ENCODE peak calls at places on chromosomes 6 and 20, in six cellular contexts. Z, S, H, Q, R and F are unnamed samples.
A peak's percentile ranks its signal among the peaks of the same experiment; 100 is the strongest.

GRCh38 chr6:22247916-22248482 is 48.8 kb downstream of the PRL start:
- DNase-seq in Z (peak; percentile 57), S (no peak), H (no peak), Q (no peak), R (no peak), F (no peak)

GRCh38 chr6:6407061-6407723 is 86.7 kb upstream of the F13A1 start:
- DNase-seq in Z (no peak), S (no peak), H (no peak), Q (no peak), R (no peak), F (no peak)

GRCh38 chr6:145669627-145670034 is 65.7 kb downstream of the EPM2A start:
- DNase-seq in Z (peak; percentile 60), S (no peak), H (no peak), Q (no peak), R (peak; percentile 43), F (no peak)

GRCh38 chr6:150979826-150980225 is 114.3 kb downstream of the MTHFD1L start:
- DNase-seq in Z (no peak), S (no peak), H (no peak), Q (no peak), R (no peak), F (no peak)

GRCh38 chr20:47857142-47857993 is 72.1 kb upstream of the SULF2 start:
- DNase-seq in Z (no peak), S (no peak), H (no peak), Q (no peak), R (no peak), F (no peak)

GRCh38 chr6:52162940-52163908 is 23.0 kb upstream of the IL17A start:
- DNase-seq in Z (peak; percentile 70), S (peak; percentile 4), H (peak; percentile 10), Q (no peak), R (no peak), F (no peak)

GRCh38 chr20:61015602-61016001 is 236.5 kb upstream of the CDH4 start:
- DNase-seq in Z (no peak), S (no peak), H (no peak), Q (no peak), R (no peak), F (no peak)

GRCh38 chr6:111605100-111605748 is 454 bp downstream of the TRAF3IP2 start:
- DNase-seq in Z (peak; percentile 95), S (peak; percentile 64), H (peak; percentile 55), Q (no peak), R (peak; percentile 90), F (no peak)

GRCh38 chr20:63519765-63520593 is 586 bp upstream of the PPDPF start:
- DNase-seq in Z (peak; percentile 82), S (peak; percentile 62), H (peak; percentile 90), Q (peak; percentile 88), R (no peak), F (peak; percentile 82)

GRCh38 chr6:167978607-167979006 is 18.9 kb upstream of the KIF25 start:
- DNase-seq in Z (no peak), S (no peak), H (no peak), Q (no peak), R (no peak), F (no peak)

GRCh38 chr6:44702292-44702691 is 314.8 kb downstream of the CDC5L start:
- DNase-seq in Z (no peak), S (no peak), H (peak; percentile 38), Q (no peak), R (no peak), F (no peak)

GRCh38 chr6:111989743-111990142 is 64.2 kb upstream of the CCN6 start:
- DNase-seq in Z (no peak), S (no peak), H (no peak), Q (no peak), R (no peak), F (no peak)

GRCh38 chr6:159654483-159655098 is 38.5 kb downstream of the SOD2 start:
- DNase-seq in Z (peak; percentile 91), S (peak; percentile 6), H (no peak), Q (peak; percentile 31), R (peak; percentile 9), F (no peak)

GRCh38 chr6:124490123-124490522 is 472.1 kb upstream of the RNF217 start:
- DNase-seq in Z (no peak), S (no peak), H (no peak), Q (no peak), R (peak; percentile 25), F (no peak)

GRCh38 chr6:157145656-157146285 is 177.5 kb downstream of the TMEM242 start:
- DNase-seq in Z (no peak), S (no peak), H (no peak), Q (peak; percentile 79), R (no peak), F (peak; percentile 77)

GRCh38 chr6:126550323-126550722 is 210.4 kb downstream of the CENPW start:
- DNase-seq in Z (no peak), S (no peak), H (no peak), Q (no peak), R (no peak), F (peak; percentile 7)

GRCh38 chr6:27059621-27060425 is 187.7 kb upstream of the PRSS16 start:
- DNase-seq in Z (no peak), S (peak; percentile 43), H (no peak), Q (no peak), R (no peak), F (no peak)

GRCh38 chr6:19905584-19905983 is 68.4 kb downstream of the ID4 start:
- DNase-seq in Z (no peak), S (no peak), H (no peak), Q (no peak), R (no peak), F (no peak)

GRCh38 chr6:162485464-162485863 is 242.1 kb downstream of the PRKN start:
- DNase-seq in Z (no peak), S (no peak), H (no peak), Q (no peak), R (no peak), F (no peak)

GRCh38 chr6:144360401-144360800 is 75.3 kb downstream of the UTRN start:
- DNase-seq in Z (no peak), S (no peak), H (no peak), Q (no peak), R (no peak), F (no peak)